ENCODE peak calls at places on chromosomes 1 and 21, in seven cellular contexts. One of them, this sample, is unnamed.

GRCh38 chr1:83060216-83060615 is 938.7 kb downstream of the TTLL7 start:
- DNase-seq in HFFc6: no peak
- DNase-seq in brain pericyte: no peak
- DNase-seq in activated CD4-positive, CD25-positive, alpha-beta regulatory T cell treated with anti-CD3 and anti-CD28 coated beads, Interleukin-2, amount 50 U/mL, for 72 hours: no peak
- DNase-seq in fibroblast of pulmonary artery: no peak
- DNase-seq in neural crest cell: no peak
- DNase-seq in coronary artery: no peak
- DNase-seq in this sample: no peak

GRCh38 chr1:160209656-160210046 is 4.5 kb downstream of the PEA15 start:
- DNase-seq in HFFc6: no peak
- DNase-seq in neural crest cell: no peak
- DNase-seq in fibroblast of pulmonary artery: no peak
- DNase-seq in activated CD4-positive, CD25-positive, alpha-beta regulatory T cell treated with anti-CD3 and anti-CD28 coated beads, Interleukin-2, amount 50 U/mL, for 72 hours: no peak
- DNase-seq in brain pericyte: no peak
- DNase-seq in coronary artery: peak; percentile 66
- DNase-seq in this sample: no peak

GRCh38 chr1:88867743-88868521 is 23.4 kb downstream of the GTF2B start:
- DNase-seq in coronary artery: no peak
- DNase-seq in neural crest cell: no peak
- DNase-seq in fibroblast of pulmonary artery: peak; percentile 56
- DNase-seq in activated CD4-positive, CD25-positive, alpha-beta regulatory T cell treated with anti-CD3 and anti-CD28 coated beads, Interleukin-2, amount 50 U/mL, for 72 hours: no peak
- DNase-seq in HFFc6: peak; percentile 89
- DNase-seq in brain pericyte: no peak
- DNase-seq in this sample: no peak

GRCh38 chr1:156601122-156601830 is at the start of gene GPATCH4:
- DNase-seq in HFFc6: peak; percentile 96
- DNase-seq in fibroblast of pulmonary artery: peak; percentile 96
- DNase-seq in brain pericyte: peak; percentile 42
- DNase-seq in neural crest cell: peak; percentile 66
- DNase-seq in activated CD4-positive, CD25-positive, alpha-beta regulatory T cell treated with anti-CD3 and anti-CD28 coated beads, Interleukin-2, amount 50 U/mL, for 72 hours: peak; percentile 74
- DNase-seq in coronary artery: peak; percentile 91
- DNase-seq in this sample: peak; percentile 90

GRCh38 chr1:60035925-60036324 is 37.6 kb downstream of the C1orf87 start:
- DNase-seq in neural crest cell: no peak
- DNase-seq in brain pericyte: no peak
- DNase-seq in fibroblast of pulmonary artery: no peak
- DNase-seq in coronary artery: no peak
- DNase-seq in activated CD4-positive, CD25-positive, alpha-beta regulatory T cell treated with anti-CD3 and anti-CD28 coated beads, Interleukin-2, amount 50 U/mL, for 72 hours: no peak
- DNase-seq in HFFc6: no peak
- DNase-seq in this sample: no peak

GRCh38 chr21:25999935-26000582 is 170.5 kb downstream of the APP start:
- DNase-seq in coronary artery: no peak
- DNase-seq in activated CD4-positive, CD25-positive, alpha-beta regulatory T cell treated with anti-CD3 and anti-CD28 coated beads, Interleukin-2, amount 50 U/mL, for 72 hours: no peak
- DNase-seq in fibroblast of pulmonary artery: no peak
- DNase-seq in brain pericyte: no peak
- DNase-seq in HFFc6: no peak
- DNase-seq in neural crest cell: no peak
- DNase-seq in this sample: no peak

GRCh38 chr1:12464627-12465056 is 153.4 kb downstream of the DHRS3 start:
- DNase-seq in HFFc6: peak; percentile 22
- DNase-seq in fibroblast of pulmonary artery: peak; percentile 78
- DNase-seq in neural crest cell: no peak
- DNase-seq in brain pericyte: no peak
- DNase-seq in activated CD4-positive, CD25-positive, alpha-beta regulatory T cell treated with anti-CD3 and anti-CD28 coated beads, Interleukin-2, amount 50 U/mL, for 72 hours: no peak
- DNase-seq in coronary artery: peak; percentile 84
- DNase-seq in this sample: no peak

GRCh38 chr1:155499953-155500621 is 62.5 kb downstream of the ASH1L start:
- DNase-seq in fibroblast of pulmonary artery: peak; percentile 32
- DNase-seq in neural crest cell: no peak
- DNase-seq in coronary artery: no peak
- DNase-seq in HFFc6: no peak
- DNase-seq in activated CD4-positive, CD25-positive, alpha-beta regulatory T cell treated with anti-CD3 and anti-CD28 coated beads, Interleukin-2, amount 50 U/mL, for 72 hours: no peak
- DNase-seq in brain pericyte: no peak
- DNase-seq in this sample: peak; percentile 53

GRCh38 chr1:219941179-219942118 is 13.1 kb upstream of the SLC30A10 start:
- DNase-seq in fibroblast of pulmonary artery: no peak
- DNase-seq in activated CD4-positive, CD25-positive, alpha-beta regulatory T cell treated with anti-CD3 and anti-CD28 coated beads, Interleukin-2, amount 50 U/mL, for 72 hours: no peak
- DNase-seq in HFFc6: no peak
- DNase-seq in neural crest cell: no peak
- DNase-seq in brain pericyte: no peak
- DNase-seq in coronary artery: no peak
- DNase-seq in this sample: no peak

GRCh38 chr1:19511117-19511516 is 25.8 kb upstream of the CAPZB start:
- DNase-seq in coronary artery: no peak
- DNase-seq in neural crest cell: no peak
- DNase-seq in brain pericyte: no peak
- DNase-seq in fibroblast of pulmonary artery: no peak
- DNase-seq in activated CD4-positive, CD25-positive, alpha-beta regulatory T cell treated with anti-CD3 and anti-CD28 coated beads, Interleukin-2, amount 50 U/mL, for 72 hours: no peak
- DNase-seq in HFFc6: no peak
- DNase-seq in this sample: no peak

GRCh38 chr1:226404063-226404903 is 3.6 kb downstream of the PARP1 start:
- DNase-seq in coronary artery: no peak
- DNase-seq in HFFc6: peak; percentile 40
- DNase-seq in brain pericyte: no peak
- DNase-seq in neural crest cell: no peak
- DNase-seq in activated CD4-positive, CD25-positive, alpha-beta regulatory T cell treated with anti-CD3 and anti-CD28 coated beads, Interleukin-2, amount 50 U/mL, for 72 hours: no peak
- DNase-seq in fibroblast of pulmonary artery: peak; percentile 17
- DNase-seq in this sample: no peak

GRCh38 chr1:177849588-177849987 is 120.3 kb downstream of the SEC16B start:
- DNase-seq in HFFc6: no peak
- DNase-seq in coronary artery: no peak
- DNase-seq in neural crest cell: no peak
- DNase-seq in brain pericyte: no peak
- DNase-seq in activated CD4-positive, CD25-positive, alpha-beta regulatory T cell treated with anti-CD3 and anti-CD28 coated beads, Interleukin-2, amount 50 U/mL, for 72 hours: no peak
- DNase-seq in fibroblast of pulmonary artery: no peak
- DNase-seq in this sample: no peak

GRCh38 chr1:200780545-200781444 is 42.1 kb downstream of the CAMSAP2 start:
- DNase-seq in brain pericyte: no peak
- DNase-seq in neural crest cell: no peak
- DNase-seq in fibroblast of pulmonary artery: peak; percentile 48
- DNase-seq in coronary artery: no peak
- DNase-seq in HFFc6: no peak
- DNase-seq in activated CD4-positive, CD25-positive, alpha-beta regulatory T cell treated with anti-CD3 and anti-CD28 coated beads, Interleukin-2, amount 50 U/mL, for 72 hours: no peak
- DNase-seq in this sample: no peak

GRCh38 chr1:100921110-100921706 is 25.3 kb downstream of the SLC30A7 start:
- DNase-seq in brain pericyte: peak; percentile 7
- DNase-seq in coronary artery: no peak
- DNase-seq in fibroblast of pulmonary artery: peak; percentile 79
- DNase-seq in activated CD4-positive, CD25-positive, alpha-beta regulatory T cell treated with anti-CD3 and anti-CD28 coated beads, Interleukin-2, amount 50 U/mL, for 72 hours: no peak
- DNase-seq in HFFc6: peak; percentile 55
- DNase-seq in neural crest cell: no peak
- DNase-seq in this sample: peak; percentile 14